ENCODE peak calls at places on chromosomes 2 and 18, in four cellular contexts. One of them, this sample, is unnamed.

GRCh38 chr18:69874058-69874457 is 73.6 kb downstream of the CD226 start:
- DNase-seq in neuronal stem cell: no peak
- DNase-seq in IMR-90: peak
- DNase-seq in choroid plexus epithelial cell: peak
- DNase-seq in this sample: peak

GRCh38 chr2:109201465-109202420 is 72.7 kb downstream of the SH3RF3 start:
- DNase-seq in neuronal stem cell: no peak
- DNase-seq in IMR-90: no peak
- DNase-seq in choroid plexus epithelial cell: no peak
- DNase-seq in this sample: no peak

GRCh38 chr2:65420712-65421431 is 11.5 kb downstream of the SPRED2 start:
- DNase-seq in neuronal stem cell: no peak
- DNase-seq in IMR-90: peak
- DNase-seq in choroid plexus epithelial cell: peak
- DNase-seq in this sample: peak

GRCh38 chr2:102622646-102623045 is 3.3 kb downstream of the SLC9A2 start:
- DNase-seq in neuronal stem cell: no peak
- DNase-seq in IMR-90: no peak
- DNase-seq in choroid plexus epithelial cell: no peak
- DNase-seq in this sample: no peak

GRCh38 chr18:59005266-59005665 is 134.4 kb upstream of the SEC11C start:
- DNase-seq in neuronal stem cell: no peak
- DNase-seq in IMR-90: peak
- DNase-seq in choroid plexus epithelial cell: peak
- DNase-seq in this sample: peak

GRCh38 chr2:197707316-197708213 is 2.4 kb downstream of the MARS2 start:
- DNase-seq in neuronal stem cell: no peak
- DNase-seq in IMR-90: peak
- DNase-seq in choroid plexus epithelial cell: peak
- DNase-seq in this sample: peak

GRCh38 chr2:241853651-241854341 is 4.9 kb downstream of the PDCD1 start:
- DNase-seq in neuronal stem cell: no peak
- DNase-seq in IMR-90: peak
- DNase-seq in choroid plexus epithelial cell: no peak
- DNase-seq in this sample: no peak

GRCh38 chr2:70643715-70644114 is 90.1 kb upstream of the TGFA start:
- DNase-seq in neuronal stem cell: no peak
- DNase-seq in IMR-90: no peak
- DNase-seq in choroid plexus epithelial cell: no peak
- DNase-seq in this sample: no peak

GRCh38 chr2:113144259-113144658 is 16.9 kb downstream of the IL1RN start:
- DNase-seq in neuronal stem cell: no peak
- DNase-seq in IMR-90: no peak
- DNase-seq in choroid plexus epithelial cell: no peak
- DNase-seq in this sample: no peak
- H3K4me3 ChIP-seq in neuronal stem cell: no peak
- H3K4me3 ChIP-seq in IMR-90: no peak
- H3K4me3 ChIP-seq in choroid plexus epithelial cell: no peak
- H3K4me3 ChIP-seq in this sample: no peak

GRCh38 chr2:10810175-10811161 is 2.1 kb downstream of the PDIA6 start:
- DNase-seq in neuronal stem cell: no peak
- DNase-seq in IMR-90: peak
- DNase-seq in choroid plexus epithelial cell: peak
- DNase-seq in this sample: peak
- H3K4me3 ChIP-seq in neuronal stem cell: peak
- H3K4me3 ChIP-seq in IMR-90: peak
- H3K4me3 ChIP-seq in choroid plexus epithelial cell: peak
- H3K4me3 ChIP-seq in this sample: peak

DNA sequence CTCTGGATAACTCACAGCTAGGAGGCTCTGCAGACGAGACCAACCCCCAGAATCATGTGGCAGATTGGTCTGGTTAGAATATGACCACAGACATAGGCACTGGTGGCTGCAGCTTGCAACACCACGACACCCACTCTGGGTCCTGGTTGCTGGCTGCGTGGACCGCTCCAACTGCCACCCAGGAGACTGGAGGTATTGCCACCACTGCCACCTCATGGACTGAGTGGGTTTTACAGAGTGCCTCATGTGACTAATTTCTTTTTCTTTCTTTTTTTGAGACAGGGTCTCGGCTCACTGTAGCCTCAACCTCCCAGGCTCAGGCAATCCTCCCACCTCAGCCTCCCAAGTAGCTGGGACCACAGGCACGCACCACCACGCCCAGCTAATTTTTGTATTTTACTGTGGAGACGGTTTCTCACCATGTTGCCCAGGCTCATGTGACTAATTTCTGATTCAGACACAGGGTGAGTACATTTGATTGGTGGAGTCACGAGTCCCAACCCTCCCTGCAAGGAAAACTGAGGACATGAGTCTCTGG is 29.9 kb upstream of the NT5DC4 start:
- DNase-seq in neuronal stem cell: no peak
- DNase-seq in IMR-90: peak
- DNase-seq in choroid plexus epithelial cell: peak
- DNase-seq in this sample: peak
- H3K4me3 ChIP-seq in neuronal stem cell: no peak
- H3K4me3 ChIP-seq in IMR-90: no peak
- H3K4me3 ChIP-seq in choroid plexus epithelial cell: no peak
- H3K4me3 ChIP-seq in this sample: no peak

DNA sequence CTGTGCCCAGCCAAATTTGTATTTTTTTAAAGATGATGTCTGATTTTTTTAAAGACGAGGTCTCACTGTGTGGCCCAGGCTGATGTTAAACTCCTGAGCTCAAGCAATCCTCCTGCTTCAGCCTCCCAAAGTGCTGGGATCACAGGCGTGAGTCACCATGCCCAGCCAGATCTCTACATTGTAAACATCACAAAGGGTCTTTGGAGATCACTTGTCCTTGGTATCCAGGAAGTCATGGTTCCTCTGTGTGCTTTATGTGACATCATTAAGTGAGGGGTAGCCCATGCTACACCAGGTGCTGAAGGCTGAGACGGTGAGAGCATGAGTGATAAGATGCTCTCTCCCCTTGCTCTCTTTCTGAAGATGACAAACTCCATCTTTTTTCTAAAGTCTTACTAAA is 7.0 kb upstream of the NUP35 start:
- DNase-seq in neuronal stem cell: no peak
- DNase-seq in IMR-90: no peak
- DNase-seq in choroid plexus epithelial cell: no peak
- DNase-seq in this sample: no peak
- H3K4me3 ChIP-seq in neuronal stem cell: no peak
- H3K4me3 ChIP-seq in IMR-90: no peak
- H3K4me3 ChIP-seq in choroid plexus epithelial cell: no peak
- H3K4me3 ChIP-seq in this sample: no peak

GRCh38 chr2:232418056-232418455 is 11.4 kb downstream of the ALPG start:
- DNase-seq in neuronal stem cell: no peak
- DNase-seq in IMR-90: no peak
- DNase-seq in choroid plexus epithelial cell: no peak
- DNase-seq in this sample: no peak

GRCh38 chr2:232417489-232417888 is 10.8 kb downstream of the ALPG start:
- DNase-seq in neuronal stem cell: no peak
- DNase-seq in IMR-90: no peak
- DNase-seq in choroid plexus epithelial cell: no peak
- DNase-seq in this sample: no peak

GRCh38 chr2:232420073-232420454 is 13.4 kb downstream of the ALPG start:
- DNase-seq in neuronal stem cell: no peak
- DNase-seq in IMR-90: no peak
- DNase-seq in choroid plexus epithelial cell: no peak
- DNase-seq in this sample: no peak

GRCh38 chr2:232419245-232420072 is 12.8 kb downstream of the ALPG start:
- DNase-seq in neuronal stem cell: no peak
- DNase-seq in IMR-90: no peak
- DNase-seq in choroid plexus epithelial cell: no peak
- DNase-seq in this sample: no peak

DNA sequence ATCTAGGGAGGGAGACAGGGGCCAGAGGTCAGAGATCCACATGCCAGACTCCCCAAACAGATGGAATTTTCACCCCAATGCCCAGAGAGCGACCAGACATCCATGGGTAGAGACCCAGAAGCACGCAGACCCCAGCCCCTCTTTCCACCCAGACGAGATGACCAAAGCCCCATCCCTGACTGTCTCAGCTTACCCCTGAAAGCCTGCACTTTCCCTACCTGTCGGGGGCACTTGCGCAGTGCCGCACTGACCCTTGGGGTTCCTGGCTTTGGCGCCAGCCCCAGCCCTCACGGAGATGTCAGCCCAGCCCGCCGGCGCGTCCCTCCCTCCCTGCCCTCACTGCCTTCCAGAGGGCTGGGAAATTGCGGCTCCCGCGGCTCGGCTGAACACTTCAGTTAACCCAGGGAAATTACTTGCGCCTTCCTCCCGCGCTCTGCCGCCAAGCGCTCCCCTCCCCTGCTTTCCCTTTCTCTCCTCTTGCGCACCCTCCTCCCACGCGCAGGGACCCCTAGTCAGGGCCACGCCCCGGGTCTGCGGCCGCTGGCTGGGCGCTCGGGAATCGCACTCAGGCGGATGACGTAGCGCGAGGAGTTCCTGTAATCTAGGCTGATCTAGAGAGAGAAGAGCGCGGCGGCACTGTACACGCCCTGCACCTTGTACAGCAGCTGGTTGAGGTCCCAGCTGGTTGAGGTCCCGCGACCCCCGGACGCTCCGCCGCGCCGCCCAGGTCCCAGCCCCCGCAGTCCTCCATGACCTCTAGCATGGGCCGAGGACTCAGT is 12.0 kb downstream of the ALPG start:
- DNase-seq in neuronal stem cell: no peak
- DNase-seq in IMR-90: no peak
- DNase-seq in choroid plexus epithelial cell: peak
- DNase-seq in this sample: peak
- H3K4me3 ChIP-seq in neuronal stem cell: no peak
- H3K4me3 ChIP-seq in IMR-90: no peak
- H3K4me3 ChIP-seq in choroid plexus epithelial cell: peak
- H3K4me3 ChIP-seq in this sample: peak

GRCh38 chr2:209525336-209525735 is 101.5 kb downstream of the MAP2 start:
- DNase-seq in neuronal stem cell: no peak
- DNase-seq in IMR-90: no peak
- DNase-seq in choroid plexus epithelial cell: peak
- DNase-seq in this sample: peak
- H3K4me3 ChIP-seq in neuronal stem cell: no peak
- H3K4me3 ChIP-seq in IMR-90: no peak
- H3K4me3 ChIP-seq in choroid plexus epithelial cell: no peak
- H3K4me3 ChIP-seq in this sample: peak

This sample was measured in fibroblast of the aortic adventitia.